ENCODE peak calls at places on chromosome 1, in four cellular contexts. M is uterus, C is upper lobe of right lung, Y is bronchial epithelial cell. H is an unnamed sample. For H3K27me3, the result is how much of the 10 kb centered on the place peaks cover.

GRCh38 chr1:111769517-111770146 is 13.9 kb downstream of the DDX20 start:
- DNase-seq in M (no peak), C (no peak), Y (peak), H (peak)

GRCh38 chr1:2582401-2582800 is 4.2 kb upstream of the PRXL2B start:
- DNase-seq in M (no peak), C (no peak), Y (no peak), H (no peak)

GRCh38 chr1:71087713-71088112 is 6.9 kb upstream of the ZRANB2 start:
- DNase-seq in M (no peak), C (no peak), Y (no peak), H (no peak)

GRCh38 chr1:196271212-196271947 is 336.9 kb downstream of the KCNT2 start:
- DNase-seq in M (no peak), C (no peak), Y (no peak), H (no peak)

GRCh38 chr1:145751491-145752021 is 32.3 kb downstream of the CD160 start:
- DNase-seq in M (no peak), C (no peak), Y (peak), H (no peak)

GRCh38 chr1:12771186-12771585 is 2.4 kb upstream of the PRAMEF12 start:
- DNase-seq in M (no peak), C (no peak), Y (no peak), H (no peak)

GRCh38 chr1:913491-914252 is 10.1 kb upstream of the SAMD11 start:
- DNase-seq in M (peak), C (peak), Y (no peak), H (no peak)

GRCh38 chr1:6477039-6477820 is 11.3 kb upstream of the TNFRSF25 start:
- DNase-seq in M (no peak), C (no peak), Y (no peak), H (no peak)

GRCh38 chr1:240987928-240988327 is 369.1 kb downstream of the RGS7 start:
- DNase-seq in M (no peak), C (no peak), Y (no peak), H (no peak)

GRCh38 chr1:25668931-25669573 is 52.5 kb downstream of the MAN1C1 start:
- DNase-seq in M (no peak), C (peak), Y (no peak), H (no peak)

GRCh38 chr1:108059945-108060344 is 95.0 kb upstream of the VAV3 start:
- DNase-seq in M (no peak), C (no peak), Y (no peak), H (no peak)

GRCh38 chr1:246512635-246513034 is 5.6 kb upstream of the SMYD3 start:
- DNase-seq in M (no peak), C (no peak), Y (no peak), H (no peak)

GRCh38 chr1:246515390-246516005 is 8.4 kb upstream of the SMYD3 start:
- DNase-seq in M (no peak), C (no peak), Y (no peak), H (no peak)

GRCh38 chr1:246513041-246513440 is 6.0 kb upstream of the SMYD3 start:
- DNase-seq in M (no peak), C (no peak), Y (no peak), H (no peak)

GRCh38 chr1:246512230-246512629 is 5.2 kb upstream of the SMYD3 start:
- DNase-seq in M (no peak), C (no peak), Y (no peak), H (no peak)

DNA sequence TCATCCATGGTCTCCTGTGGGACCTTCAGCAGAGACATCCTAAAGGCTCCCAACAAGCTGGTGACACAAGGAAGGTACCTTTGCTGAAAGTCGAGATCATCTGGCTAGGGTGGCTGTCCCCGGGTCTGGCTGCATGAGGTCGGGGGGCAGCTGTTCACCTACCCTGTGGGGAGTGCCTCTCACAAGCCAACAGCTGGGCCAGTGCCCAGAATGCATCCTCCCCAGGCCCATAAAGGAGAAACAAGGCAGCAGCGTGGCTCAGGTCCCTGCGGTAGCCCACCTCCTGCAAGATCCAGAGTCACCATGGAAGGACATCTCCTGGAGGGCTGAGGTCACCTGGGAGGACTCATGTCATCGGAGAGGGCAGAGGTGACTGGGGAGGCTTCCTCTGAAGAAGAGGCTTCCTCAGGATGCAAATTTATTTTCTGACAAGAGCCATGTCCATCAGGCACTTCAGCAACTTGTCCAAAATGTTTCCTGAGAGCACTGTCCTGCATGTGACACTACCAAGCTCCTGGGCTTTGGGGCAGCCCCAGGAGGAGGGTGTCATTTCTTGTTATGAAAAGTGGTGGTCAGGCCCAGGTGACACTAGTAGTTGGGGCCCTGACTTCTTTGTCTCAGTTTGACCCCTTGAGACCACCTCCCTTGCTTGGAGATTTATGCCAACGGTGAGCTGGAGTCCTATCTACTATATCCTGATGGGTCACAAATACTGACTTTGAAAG is 6.7 kb upstream of the SMYD3 start:
- DNase-seq in M (no peak), C (no peak), Y (no peak), H (no peak)
- H3K4me3 ChIP-seq in M (no peak), C (no peak), Y (no peak), H (no peak)

DNA sequence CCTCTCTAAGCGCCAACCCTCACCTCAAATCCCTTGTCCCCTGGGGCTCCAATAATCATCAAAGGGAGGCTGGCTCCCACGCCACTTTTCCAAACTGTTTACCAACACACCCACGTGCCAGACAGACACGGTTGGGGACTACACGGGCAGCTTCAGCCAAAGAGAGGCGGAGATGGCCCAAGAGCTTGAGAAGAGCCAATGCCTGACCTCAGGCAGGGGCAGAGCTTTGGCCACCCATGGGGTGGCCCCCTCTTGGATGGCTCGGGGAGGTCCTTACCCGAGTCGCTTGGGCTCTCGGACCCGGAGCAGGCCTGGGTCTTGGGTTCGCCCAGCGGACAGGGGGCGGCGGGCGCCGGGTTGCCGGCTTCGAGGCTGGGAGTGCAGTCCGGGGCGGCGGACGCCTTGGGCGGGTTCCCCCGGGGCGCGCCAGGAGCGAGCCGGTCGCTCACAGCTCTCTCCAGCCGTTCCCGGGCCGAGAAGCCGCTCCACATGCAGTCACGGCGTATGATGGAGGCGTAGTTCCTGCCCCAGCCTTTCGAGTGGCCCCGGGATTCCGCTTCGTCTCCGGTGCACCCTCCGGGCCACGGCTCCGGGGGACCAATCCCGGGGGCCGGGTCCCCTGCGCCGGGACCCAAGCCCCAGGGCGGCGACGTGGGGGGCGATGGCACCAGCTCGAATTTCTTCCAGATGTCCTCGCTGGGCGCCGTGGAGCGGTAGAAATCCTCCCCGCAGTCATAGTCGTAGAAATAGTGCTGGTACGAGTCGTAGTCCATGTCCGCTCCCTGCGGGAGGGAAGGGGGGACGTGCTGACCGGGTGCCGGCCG is 843 bp downstream of the MYCL start:
- DNase-seq in M (no peak), C (peak), Y (no peak), H (peak)
- H3K27me3 ChIP-seq in M (under half), C (under half), Y (under half), H (under half)

DNA sequence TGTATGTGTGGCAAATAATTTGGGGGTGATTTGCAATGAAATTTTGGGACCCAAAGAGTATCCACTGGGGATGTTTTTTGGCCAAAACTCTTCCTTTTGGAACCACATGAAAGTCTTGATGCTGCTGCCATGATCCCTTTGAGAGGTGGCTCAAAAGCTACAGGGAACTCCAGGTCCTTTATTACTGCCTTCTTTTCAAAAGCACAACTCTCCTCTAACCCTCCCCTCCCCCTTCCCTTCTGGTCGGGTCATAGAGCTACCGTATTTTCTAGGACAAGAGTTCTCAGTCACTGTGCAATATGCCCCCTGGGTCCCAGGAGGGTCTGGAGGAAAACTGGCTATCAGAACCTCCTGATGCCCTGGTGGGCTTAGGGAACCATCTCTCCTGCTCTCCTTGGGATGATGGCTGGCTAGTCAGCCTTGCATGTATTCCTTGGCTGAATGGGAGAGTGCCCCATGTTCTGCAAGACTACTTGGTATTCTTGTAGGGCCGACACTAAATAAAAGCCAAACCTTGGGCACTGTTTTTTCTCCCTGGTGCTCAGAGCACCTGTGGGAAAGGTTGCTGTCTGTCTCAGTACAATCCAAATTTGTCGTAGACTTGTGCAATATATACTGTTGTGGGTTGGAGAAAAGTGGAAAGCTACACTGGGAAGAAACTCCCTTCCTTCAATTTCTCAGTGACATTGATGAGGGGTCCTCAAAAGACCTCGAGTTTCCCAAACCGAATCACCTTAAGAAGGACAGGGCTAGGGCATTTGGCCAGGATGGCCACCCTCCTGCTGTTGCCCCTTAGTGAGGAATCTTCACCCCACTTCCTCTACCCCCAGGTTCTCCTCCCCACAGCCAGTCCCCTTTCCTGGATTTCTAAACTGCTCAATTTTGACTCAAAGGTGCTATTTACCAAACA is 3.1 kb downstream of the BTG2 start:
- DNase-seq in M (no peak), C (no peak), Y (no peak), H (no peak)
- H3K4me3 ChIP-seq in M (peak), C (peak), Y (peak), H (peak)

GRCh38 chr1:219445864-219446263 is 167.0 kb downstream of the ZC3H11B start:
- DNase-seq in M (no peak), C (no peak), Y (no peak), H (no peak)
- H3K27me3 ChIP-seq in M (under half), C (under half), Y (under half), H (under half)